ENCODE peak calls at places on chromosomes 7 and 10, in six cellular contexts. X is sigmoid colon, Z is IMR-90, N is adrenal gland, D is Peyer's patch, R is stomach. B is an unnamed sample. For H3K9me3, the result is how much of the 10 kb centered on the place peaks cover.

GRCh38 chr7:50092579-50093411 is at the start of gene ZPBP:
- DNase-seq in Z (peak), X (no peak), R (no peak), D (no peak), N (peak), B (peak)

GRCh38 chr10:94490789-94491039 is 54.9 kb upstream of the HELLS start:
- DNase-seq in R (no peak), Z (no peak), D (no peak), N (no peak), X (no peak), B (no peak)

GRCh38 chr10:29473411-29474100 is 161.2 kb downstream of the SVIL start:
- DNase-seq in Z (peak), D (no peak), N (no peak), X (no peak), R (no peak), B (no peak)

GRCh38 chr10:124671486-124672075 is 72.6 kb downstream of the FAM53B start:
- DNase-seq in R (no peak), X (peak), Z (no peak), D (no peak), N (no peak), B (peak)

GRCh38 chr7:151274936-151275812 is 26.7 kb upstream of the SMARCD3 start:
- DNase-seq in D (no peak), Z (no peak), R (no peak), X (no peak), N (no peak), B (no peak)

GRCh38 chr10:5833814-5834213 is 20.6 kb upstream of the GDI2 start:
- DNase-seq in R (no peak), N (no peak), X (peak), D (no peak), Z (no peak), B (peak)

GRCh38 chr7:145928937-145929336 is 187.7 kb upstream of the CNTNAP2 start:
- DNase-seq in N (no peak), R (no peak), X (no peak), Z (no peak), D (no peak), B (no peak)

GRCh38 chr7:26179826-26180497 is 20.6 kb downstream of the HNRNPA2B1 start:
- DNase-seq in Z (no peak), D (no peak), X (no peak), N (no peak), R (no peak), B (no peak)

GRCh38 chr7:66114743-66115727 is at the start of gene CRCP:
- DNase-seq in N (peak), X (peak), Z (peak), R (peak), D (peak), B (peak)

GRCh38 chr10:98613446-98613845 is 166.7 kb upstream of the HPS1 start:
- DNase-seq in D (no peak), Z (no peak), R (no peak), X (no peak), N (no peak), B (no peak)

GRCh38 chr10:35413985-35414861 is 77.9 kb downstream of the CCNY start:
- DNase-seq in N (no peak), X (peak), R (no peak), D (no peak), Z (peak), B (no peak)

GRCh38 chr7:27210441-27211083 is 10.7 kb upstream of the HOXA13 start:
- DNase-seq in N (peak), X (peak), Z (peak), D (peak), R (no peak), B (peak)

GRCh38 chr10:67280405-67280804 is 354.6 kb downstream of the LRRTM3 start:
- DNase-seq in D (no peak), N (no peak), R (no peak), Z (no peak), X (no peak), B (no peak)

GRCh38 chr10:30553625-30554442 is 75.7 kb downstream of the LYZL2 start:
- DNase-seq in N (peak), D (no peak), X (peak), Z (peak), R (peak), B (peak)

GRCh38 chr10:49803988-49804387 is 41.9 kb upstream of the OGDHL start:
- DNase-seq in R (no peak), D (no peak), N (no peak), X (no peak), Z (no peak), B (no peak)

GRCh38 chr10:77909755-77910375 is 16.7 kb downstream of the DLG5 start:
- DNase-seq in Z (peak), R (peak), N (peak), D (no peak), X (no peak), B (no peak)

GRCh38 chr10:25766687-25767221 is 167.3 kb upstream of the MYO3A start:
- DNase-seq in X (no peak), Z (no peak), R (no peak), D (no peak), N (no peak), B (no peak)

GRCh38 chr7:69596723-69597277 is 1.5 kb upstream of the AUTS2 start:
- DNase-seq in D (no peak), R (no peak), Z (no peak), N (no peak), X (no peak), B (no peak)

GRCh38 chr10:115432188-115432819 is 339.1 kb downstream of the ATRNL1 start:
- DNase-seq in N (no peak), R (no peak), D (no peak), X (no peak), Z (peak), B (no peak)

GRCh38 chr7:35971133-35971995 is 170.5 kb downstream of the SEPTIN7 start:
- DNase-seq in D (no peak), R (no peak), X (no peak), N (no peak), Z (no peak), B (peak)

GRCh38 chr7:44338600-44338999 is 13.2 kb upstream of the CAMK2B start:
- DNase-seq in Z (no peak), N (no peak), X (no peak), R (no peak), D (no peak), B (no peak)

GRCh38 chr10:27742926-27743735 is 2.5 kb downstream of the MKX start:
- DNase-seq in X (peak), D (no peak), N (peak), R (peak), Z (no peak), B (peak)

GRCh38 chr10:20634841-20635240 is 262.3 kb downstream of the NEBL start:
- DNase-seq in X (no peak), Z (no peak), N (no peak), D (no peak), R (no peak), B (no peak)

DNA sequence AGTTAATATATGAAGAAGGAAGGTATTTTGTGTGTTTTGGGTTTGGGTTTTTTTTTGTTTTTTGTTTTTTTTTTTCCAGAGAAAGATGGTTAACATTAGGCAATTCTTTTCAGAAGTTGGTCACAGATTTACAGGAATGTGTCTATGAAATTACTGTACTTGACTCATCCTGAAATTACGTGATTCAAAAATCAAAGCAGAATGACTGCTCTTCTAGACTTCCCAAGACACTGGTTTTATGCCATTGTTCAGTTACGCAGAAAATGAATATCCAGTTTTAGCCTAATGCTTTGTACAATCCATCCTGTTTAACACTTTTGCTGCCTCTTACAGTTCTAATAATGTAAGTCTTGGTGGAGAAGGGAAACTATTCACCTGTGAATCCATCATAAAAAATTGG is 39.7 kb upstream of the CELF2 start:
- DNase-seq in R (no peak), D (no peak), Z (peak), X (no peak), N (no peak), B (no peak)
- TF ChIP-seq POLR2A in R (no peak), D (no peak), Z (no peak), X (no peak), N (no peak), B (no peak)

GRCh38 chr7:131546583-131547111 is 9.8 kb downstream of the PODXL start:
- DNase-seq in N (no peak), X (peak), D (no peak), R (no peak), Z (no peak), B (peak)
- TF ChIP-seq CTCF in N (peak), X (peak), D (peak), R (peak), Z (peak), B (peak)

DNA sequence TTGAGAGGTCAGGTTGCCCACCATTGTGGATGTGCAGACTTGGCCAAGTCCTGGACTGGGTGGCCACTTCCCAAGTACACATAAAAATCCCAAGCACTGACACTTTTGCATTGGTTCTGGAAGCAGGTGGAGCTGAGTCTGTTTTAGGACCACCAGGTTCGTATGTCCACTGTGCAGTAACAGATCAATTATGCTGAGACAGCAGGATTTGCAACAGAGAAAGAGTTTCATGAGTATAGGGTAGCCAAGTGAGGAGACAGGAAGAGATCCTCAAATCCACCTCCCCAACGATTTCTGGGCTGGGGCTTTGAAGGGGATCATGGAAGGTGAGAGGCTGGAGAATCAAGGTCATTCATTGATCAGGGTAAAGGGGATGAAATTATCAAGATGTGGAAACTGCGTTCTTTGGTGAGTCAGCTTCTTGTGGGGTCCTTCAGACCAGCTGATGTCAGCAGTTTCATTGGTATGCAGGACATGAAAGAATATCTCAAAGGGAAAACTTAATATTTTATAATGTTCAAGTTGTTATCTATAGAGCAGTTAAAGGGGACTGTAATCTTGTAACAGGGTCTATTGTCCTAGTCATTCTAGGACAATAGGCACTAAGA is 277.7 kb downstream of the GALNT17 start:
- DNase-seq in R (no peak), Z (no peak), D (no peak), X (no peak), N (no peak), B (no peak)
- H3K9me3 ChIP-seq in R (under half), Z (under half), D (under half), X (under half), N (under half), B (under half)

DNA sequence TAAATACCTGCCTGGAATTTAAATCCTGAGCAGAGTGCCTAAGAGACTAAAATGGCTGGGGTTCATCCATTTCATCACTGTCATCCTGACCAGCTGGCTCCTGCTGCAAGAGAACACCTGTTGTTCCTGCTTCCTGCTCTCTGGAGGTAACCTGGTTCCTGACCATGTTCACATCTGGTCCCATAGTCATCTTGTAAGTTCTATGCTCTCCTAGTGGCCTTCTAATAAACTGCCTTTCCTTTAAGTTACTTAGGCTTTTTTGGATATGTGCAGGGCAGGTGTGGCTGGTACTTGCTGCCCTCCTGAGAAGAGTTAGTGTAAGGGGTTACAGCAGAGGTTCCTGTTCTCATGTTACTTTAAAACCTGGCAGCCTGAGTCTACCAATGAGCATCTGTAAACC is 80.0 kb downstream of the NRCAM start:
- DNase-seq in N (no peak), D (no peak), Z (no peak), R (no peak), X (no peak), B (no peak)
- TF ChIP-seq POLR2A in N (no peak), D (no peak), Z (no peak), R (no peak), X (no peak), B (no peak)